ENCODE peak calls at places on chromosomes 13 and 19, in ten cellular contexts. D, R, E, J, N, Z, B, X, Q and S are unnamed samples.

GRCh38 chr13:77729502-77730221 is 32.2 kb downstream of the SLAIN1 start:
- DNase-seq in J (no peak), B (no peak), R (no peak), Q (no peak), E (no peak), N (no peak), X (no peak), D (no peak), Z (no peak), S (no peak)

GRCh38 chr13:51759240-51759639 is 44.7 kb downstream of the DHRS12 start:
- DNase-seq in E (no peak), R (peak; percentile 54), X (no peak), B (no peak), D (no peak), J (peak; percentile 47), N (no peak), Z (no peak), Q (no peak), S (no peak)

GRCh38 chr13:21541271-21541670 is 62.7 kb downstream of the MICU2 start:
- DNase-seq in R (no peak), N (no peak), J (no peak), D (no peak), X (no peak), Z (no peak), E (no peak), Q (no peak), B (no peak), S (no peak)

GRCh38 chr13:36096411-36097184 is 34.6 kb downstream of the DCLK1 start:
- DNase-seq in N (no peak), Q (no peak), E (no peak), B (no peak), Z (no peak), J (peak; percentile 19), X (no peak), R (peak; percentile 58), D (no peak), S (no peak)

GRCh38 chr13:78029891-78030290 is 111.3 kb upstream of the EDNRB start:
- DNase-seq in B (no peak), D (no peak), Z (no peak), X (no peak), N (no peak), E (no peak), Q (no peak), R (no peak), J (no peak), S (no peak)

GRCh38 chr13:71605744-71606143 is 261.3 kb downstream of the DACH1 start:
- DNase-seq in J (no peak), R (no peak), Q (no peak), E (no peak), X (no peak), D (no peak), B (no peak), Z (no peak), N (no peak), S (no peak)

GRCh38 chr19:408441-409005 is 424 bp downstream of the C2CD4C start:
- DNase-seq in E (peak; percentile 67), X (no peak), Z (no peak), Q (no peak), D (no peak), N (no peak), B (peak; percentile 43), J (no peak), R (no peak), S (no peak)

GRCh38 chr19:18660051-18660910 is 23.2 kb upstream of the CRTC1 start:
- DNase-seq in J (peak; percentile 37), X (no peak), Z (no peak), D (no peak), Q (no peak), R (peak; percentile 47), E (peak; percentile 43), B (peak; percentile 69), N (no peak), S (no peak)

GRCh38 chr13:51623473-51623872 is 39.2 kb downstream of the WDFY2 start:
- DNase-seq in Q (peak; percentile 69), B (no peak), X (no peak), N (no peak), D (no peak), Z (peak; percentile 80), J (no peak), E (no peak), R (no peak), S (no peak)

GRCh38 chr13:60331249-60332012 is 65.6 kb upstream of the TDRD3 start:
- DNase-seq in N (no peak), E (peak; percentile 87), X (no peak), Z (no peak), D (no peak), J (no peak), R (no peak), B (no peak), Q (no peak), S (no peak)

DNA sequence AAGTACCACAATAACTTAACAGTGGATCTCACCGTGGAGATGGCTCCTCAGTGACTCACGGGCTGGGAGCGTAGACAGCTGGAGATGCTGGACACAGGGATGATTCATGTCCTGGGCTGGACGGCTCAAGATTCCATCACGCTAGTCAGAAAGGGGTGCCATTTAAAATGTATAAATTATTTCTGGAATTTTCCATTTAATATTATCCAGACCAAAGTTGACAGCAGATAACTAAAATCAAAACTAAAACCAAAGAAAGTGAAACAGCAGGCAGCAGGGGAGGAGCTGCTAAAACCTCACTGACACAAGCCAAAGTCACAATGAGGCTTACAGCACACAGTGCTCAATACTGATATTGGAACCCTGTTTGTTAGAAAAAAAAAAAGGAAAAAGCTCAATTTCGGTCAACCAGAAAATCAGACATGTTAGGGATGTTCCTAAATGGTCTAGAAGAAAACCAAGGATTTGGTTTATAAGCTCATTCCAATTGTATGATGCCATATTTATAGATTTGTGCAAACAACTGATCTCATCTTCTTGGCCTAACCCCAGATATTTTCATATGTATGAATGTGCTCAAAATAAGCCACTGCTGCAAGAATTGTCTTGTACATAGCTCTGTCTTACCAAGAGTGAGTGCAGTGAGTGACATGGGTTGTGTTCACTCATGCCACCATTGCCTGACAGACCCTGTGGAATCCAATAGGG is 111.8 kb downstream of the SACS start:
- DNase-seq in N (peak; percentile 27), Q (peak; percentile 69), Z (peak; percentile 93), R (peak; percentile 90), J (peak; percentile 97), D (no peak), E (no peak), B (no peak), X (no peak), S (no peak)
- H3K4me3 ChIP-seq in N (no peak overlapping the region), Q (peak overlapping the region; percentile 7), Z (peak overlapping the region; percentile 34), R (peak overlapping the region; percentile 56), J (peak overlapping the region; percentile 69), D (peak overlapping the region; percentile 53), E (no peak overlapping the region), B (peak overlapping the region; percentile 31), X (peak overlapping the region; percentile 5), S (no peak overlapping the region)

GRCh38 chr13:26050568-26051230 is 1.1 kb downstream of the SHISA2 start:
- DNase-seq in Q (no peak), D (peak; percentile 29), R (no peak), B (peak; percentile 52), N (no peak), Z (no peak), E (peak; percentile 89), X (no peak), J (peak; percentile 31), S (no peak)
- H3K4me3 ChIP-seq in Q (no peak overlapping the region), D (no peak overlapping the region), R (no peak overlapping the region), B (peak overlapping the region; percentile 58), N (no peak overlapping the region), Z (no peak overlapping the region), E (peak overlapping the region; percentile 92), X (no peak overlapping the region), J (no peak overlapping the region), S (peak overlapping the region; percentile 31)

GRCh38 chr13:38693168-38693567 is 6.3 kb downstream of the FREM2 start:
- DNase-seq in R (no peak), Q (no peak), X (no peak), J (no peak), Z (no peak), N (no peak), B (no peak), D (no peak), E (no peak), S (no peak)

GRCh38 chr13:38697197-38697596 is 10.3 kb downstream of the FREM2 start:
- DNase-seq in Z (no peak), J (no peak), Q (no peak), X (no peak), B (no peak), R (no peak), N (no peak), D (no peak), E (no peak), S (no peak)

GRCh38 chr13:38690231-38690630 is 3.4 kb downstream of the FREM2 start:
- DNase-seq in Q (no peak), E (no peak), Z (no peak), D (no peak), J (no peak), X (no peak), N (no peak), B (no peak), R (no peak), S (no peak)

GRCh38 chr13:38697628-38698333 is 10.9 kb downstream of the FREM2 start:
- DNase-seq in E (no peak), Z (no peak), D (no peak), N (no peak), Q (no peak), X (no peak), R (no peak), B (no peak), J (peak; percentile 17), S (no peak)

DNA sequence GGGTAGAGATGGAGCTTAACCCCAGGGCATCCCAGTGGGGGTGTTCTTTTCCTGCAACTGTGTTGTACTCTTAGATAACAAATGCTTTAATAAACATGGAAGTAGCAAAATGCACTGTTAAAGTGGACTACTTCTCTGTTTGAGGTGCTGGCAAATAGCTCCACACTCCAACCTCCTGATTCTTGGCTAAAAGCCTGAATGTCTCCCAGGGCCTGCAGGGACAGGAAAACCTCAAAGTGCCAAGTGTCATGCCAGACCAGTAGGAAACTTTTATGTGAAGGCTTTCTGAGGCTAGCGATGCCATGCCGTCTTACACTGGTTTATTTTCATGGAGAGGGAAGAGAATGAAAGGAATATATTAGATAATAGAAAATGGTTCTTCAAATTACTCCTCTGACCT is 6.8 kb downstream of the FREM2 start:
- DNase-seq in X (no peak), D (no peak), Q (no peak), J (no peak), R (no peak), B (no peak), Z (no peak), E (no peak), N (no peak), S (no peak)
- H3K4me3 ChIP-seq in X (no peak overlapping the region), D (no peak overlapping the region), Q (no peak overlapping the region), J (no peak overlapping the region), R (no peak overlapping the region), B (no peak overlapping the region), Z (no peak overlapping the region), E (peak overlapping the region; percentile 26), N (no peak overlapping the region), S (no peak overlapping the region)

GRCh38 chr13:112161441-112162301 is 94.7 kb downstream of the SOX1 start:
- DNase-seq in D (no peak), X (no peak), E (peak; percentile 81), Q (no peak), N (no peak), B (no peak), R (no peak), Z (no peak), J (no peak), S (peak; percentile 76)
- H3K4me3 ChIP-seq in D (no peak overlapping the region), X (no peak overlapping the region), E (peak overlapping the region; percentile 62), Q (no peak overlapping the region), N (no peak overlapping the region), B (no peak overlapping the region), R (no peak overlapping the region), Z (no peak overlapping the region), J (no peak overlapping the region), S (no peak overlapping the region)